ENCODE peak calls at places on chromosomes 6 and 20, in four cellular contexts. E is adrenal gland, J is A549, B is gastrocnemius medialis. N is an unnamed sample.

GRCh38 chr6:137013738-137014602 is 30.8 kb downstream of the IL20RA start:
- DNase-seq in E (no peak), J (peak), B (no peak), N (no peak)

GRCh38 chr6:128129679-128130078 is 228.8 kb upstream of the THEMIS start:
- DNase-seq in E (no peak), J (no peak), B (no peak), N (no peak)

GRCh38 chr20:31475032-31475431 is at the start of the genes DEFB124 and REM1:
- DNase-seq in B (no peak), J (no peak), E (no peak), N (no peak)

GRCh38 chr20:38355161-38356012 is 9.1 kb downstream of the LBP start:
- DNase-seq in E (no peak), B (no peak), J (no peak), N (no peak)

GRCh38 chr6:166586424-166587156 is at the start of gene RAMACL:
- DNase-seq in J (peak), E (no peak), B (no peak), N (no peak)

GRCh38 chr20:14568225-14568624 is 230.8 kb upstream of the FLRT3 start:
- DNase-seq in E (no peak), B (no peak), J (no peak), N (no peak)

GRCh38 chr6:36738108-36738507 is 40.5 kb downstream of the RAB44 start:
- DNase-seq in E (no peak), J (no peak), B (no peak), N (no peak)

GRCh38 chr6:46011241-46012085 is 4.2 kb downstream of the CLIC5 start:
- DNase-seq in E (no peak), J (no peak), B (no peak), N (no peak)

GRCh38 chr6:160247457-160247883 is 11.2 kb downstream of the SLC22A2 start:
- DNase-seq in B (no peak), E (no peak), J (no peak), N (no peak)

GRCh38 chr6:119129148-119129967 is 50.9 kb upstream of the FAM184A start:
- DNase-seq in E (no peak), B (no peak), J (peak), N (no peak)

GRCh38 chr6:75436869-75437268 is 56.7 kb downstream of the FILIP1 start:
- DNase-seq in J (no peak), B (peak), E (peak), N (no peak)

GRCh38 chr20:25258463-25258805 is 10.5 kb downstream of the PYGB start:
- DNase-seq in B (no peak), J (no peak), E (no peak), N (no peak)

GRCh38 chr6:116210750-116211425 is 43.0 kb downstream of the TSPYL4 start:
- DNase-seq in B (peak), J (peak), E (peak), N (no peak)

GRCh38 chr6:114100421-114100820 is 129.5 kb upstream of the HDAC2 start:
- DNase-seq in J (no peak), E (no peak), B (no peak), N (no peak)

DNA sequence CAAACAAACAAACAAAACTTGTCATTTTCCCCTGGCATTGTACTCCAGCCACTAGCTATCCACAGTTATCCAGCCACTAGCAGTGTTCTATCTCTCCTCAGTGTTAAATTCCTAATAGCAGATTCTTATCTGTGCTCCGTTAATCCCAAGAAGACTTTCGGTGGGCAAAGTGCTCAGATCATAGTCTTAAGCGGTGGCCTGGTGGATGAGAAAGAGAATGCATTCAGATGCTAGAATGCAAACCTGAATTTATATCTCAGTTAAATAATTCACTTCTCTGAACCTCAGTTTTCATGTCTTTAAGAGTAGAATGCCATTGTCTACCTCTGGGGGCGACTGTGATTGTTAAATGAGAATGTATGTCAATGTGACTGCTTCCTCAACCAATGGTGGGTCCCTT is 47.7 kb upstream of the KCNG1 start:
- DNase-seq in E (no peak), J (no peak), B (no peak), N (no peak)
- TF ChIP-seq CTCF in E (no peak), J (no peak), B (no peak), N (no peak)

GRCh38 chr6:93968126-93968525 is 548.8 kb upstream of the EPHA7 start:
- DNase-seq in E (no peak), B (no peak), J (no peak), N (no peak)

GRCh38 chr6:93964296-93964695 is 544.9 kb upstream of the EPHA7 start:
- DNase-seq in B (no peak), J (no peak), E (no peak), N (no peak)

GRCh38 chr6:93964926-93965325 is 545.6 kb upstream of the EPHA7 start:
- DNase-seq in B (no peak), E (no peak), J (no peak), N (no peak)

DNA sequence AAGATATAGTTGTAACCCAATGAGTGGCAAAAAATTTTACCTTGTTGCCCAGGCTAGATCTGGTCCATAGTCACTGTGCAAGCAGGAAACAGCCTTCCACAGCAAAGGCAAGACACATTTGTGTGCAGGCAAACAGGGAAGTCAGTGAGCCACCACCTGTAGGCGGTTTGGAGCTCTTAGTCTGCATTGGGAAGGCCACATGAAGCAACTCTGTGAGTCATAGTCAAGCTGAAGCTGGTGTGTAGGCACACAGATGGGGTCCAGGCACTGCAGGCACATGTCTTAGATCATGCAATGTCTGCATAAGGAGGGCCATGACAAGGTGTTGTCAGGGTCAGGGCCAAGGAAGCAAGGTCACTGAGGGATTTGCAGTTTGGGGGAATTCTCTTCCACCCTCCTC is 543.2 kb upstream of the EPHA7 start:
- DNase-seq in E (no peak), J (no peak), B (no peak), N (no peak)
- TF ChIP-seq POLR2A in E (no peak), J (no peak), B (no peak), N (no peak)

DNA sequence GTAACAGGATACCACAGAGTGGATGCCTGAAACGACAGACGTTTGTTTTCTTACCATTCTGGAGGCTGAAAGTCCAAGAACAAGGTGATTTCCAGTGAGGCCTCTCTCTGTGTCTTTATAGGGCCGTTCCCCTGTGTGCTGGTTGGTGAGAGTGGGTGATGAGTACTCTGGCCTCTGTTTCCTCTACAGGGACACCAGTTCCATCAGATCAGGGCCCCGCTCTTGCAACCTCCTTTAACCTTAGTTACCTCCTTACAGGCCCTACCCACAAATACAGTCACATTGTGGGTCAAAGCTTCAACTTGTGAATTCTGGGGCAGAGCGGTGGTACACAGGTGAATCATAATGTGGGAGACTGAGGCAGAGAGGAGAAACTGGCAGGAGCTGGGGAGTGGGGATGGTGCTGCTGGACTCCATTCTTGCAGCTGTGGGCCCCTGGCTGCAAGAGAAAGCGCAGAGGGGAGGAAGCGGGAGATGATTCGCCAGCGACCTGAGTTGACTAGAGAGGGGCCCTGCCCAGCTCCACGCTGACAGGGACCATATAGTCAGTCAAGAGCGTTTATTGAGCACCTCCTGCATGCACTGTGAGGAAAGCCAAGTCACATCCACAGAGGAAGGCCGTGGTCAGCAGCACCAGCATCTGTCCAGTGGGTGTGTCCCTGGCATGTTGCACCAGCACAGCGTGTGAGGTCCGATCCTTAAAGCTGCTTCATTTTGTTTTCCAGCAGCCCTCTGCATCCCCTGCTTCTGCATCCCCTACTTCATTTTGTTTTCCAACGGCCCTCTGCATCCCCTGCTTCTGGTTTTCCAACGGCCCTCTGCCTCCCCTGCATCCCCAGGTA is 148.1 kb downstream of the SYCP2 start:
- DNase-seq in E (peak), B (no peak), J (no peak), N (no peak)
- H3K4me3 ChIP-seq in E (no peak), B (no peak), J (no peak), N (no peak)

GRCh38 chr6:44223471-44224153 is at the start of gene SLC29A1:
- DNase-seq in J (peak), B (peak), E (peak), N (no peak)
- TF ChIP-seq CTCF in J (no peak), B (peak), E (peak), N (peak)

GRCh38 chr20:57391439-57392129 is 388 bp downstream of the RBM38 start:
- DNase-seq in E (no peak), B (no peak), J (no peak), N (no peak)
- TF ChIP-seq POLR2A in E (no peak), B (peak), J (peak), N (no peak)